ENCODE peak calls at places on chromosomes 7 and 10, in four cellular contexts. M is A549, V is NB4, E is K562. R is an unnamed sample.

GRCh38 chr7:40873248-40873647 is 738.4 kb downstream of the SUGCT start:
- DNase-seq in M (no peak), V (no peak), E (no peak), R (no peak)

GRCh38 chr10:132616170-132616994 is 78.8 kb downstream of the INPP5A start:
- DNase-seq in M (no peak), E (no peak), V (no peak), R (no peak)

GRCh38 chr10:4543943-4544540 is 282.0 kb upstream of the AKR1E2 start:
- DNase-seq in V (no peak), M (no peak), E (no peak), R (no peak)

GRCh38 chr7:7315851-7316250 is 133.5 kb downstream of the C1GALT1 start:
- DNase-seq in V (no peak), E (no peak), M (no peak), R (no peak)

GRCh38 chr7:130369110-130369711 is 11.1 kb upstream of the CPA1 start:
- DNase-seq in E (no peak), M (peak), V (peak), R (peak)

GRCh38 chr7:150340024-150340749 is 1.2 kb downstream of the RARRES2 start:
- DNase-seq in V (peak), E (peak), M (no peak), R (no peak)

GRCh38 chr10:86597306-86597705 is 57.0 kb upstream of the OPN4 start:
- DNase-seq in M (no peak), E (no peak), V (no peak), R (no peak)

GRCh38 chr10:32646535-32646934 is 200.6 kb downstream of the CCDC7 start:
- DNase-seq in E (no peak), V (no peak), M (no peak), R (no peak)

GRCh38 chr7:96327429-96327828 is 5.5 kb upstream of the SLC25A13 start:
- DNase-seq in V (no peak), M (no peak), E (no peak), R (no peak)

GRCh38 chr10:75091173-75091572 is 20.3 kb upstream of the SAMD8 start:
- DNase-seq in V (no peak), E (no peak), M (no peak), R (no peak)

GRCh38 chr7:5452470-5452899 is 28.9 kb upstream of the TNRC18 start:
- DNase-seq in V (no peak), M (no peak), E (peak), R (no peak)

GRCh38 chr7:149801816-149802215 is 28.4 kb upstream of the ZNF467 start:
- DNase-seq in V (no peak), M (no peak), E (no peak), R (no peak)

GRCh38 chr7:65037740-65038678 is 31.5 kb upstream of the ERV3-1 start:
- DNase-seq in V (peak), E (peak), M (peak), R (peak)

GRCh38 chr10:18793951-18794350 is 134.7 kb downstream of the ARL5B start:
- DNase-seq in E (no peak), V (peak), M (peak), R (no peak)

GRCh38 chr10:52172581-52172980 is 141.5 kb upstream of the DKK1 start:
- DNase-seq in V (peak), E (no peak), M (peak), R (no peak)

GRCh38 chr10:121065330-121065729 is 214.2 kb downstream of the WDR11 start:
- DNase-seq in M (no peak), E (no peak), V (peak), R (no peak)

GRCh38 chr7:1364068-1364905 is 95.0 kb downstream of the MICALL2 start:
- DNase-seq in E (no peak), V (no peak), M (no peak), R (no peak)

GRCh38 chr7:29077854-29078253 is 68.5 kb downstream of the CPVL start:
- DNase-seq in V (no peak), E (no peak), M (no peak), R (no peak)

GRCh38 chr10:58813573-58813972 is 300.9 kb downstream of the BICC1 start:
- DNase-seq in M (no peak), E (no peak), V (no peak), R (no peak)

DNA sequence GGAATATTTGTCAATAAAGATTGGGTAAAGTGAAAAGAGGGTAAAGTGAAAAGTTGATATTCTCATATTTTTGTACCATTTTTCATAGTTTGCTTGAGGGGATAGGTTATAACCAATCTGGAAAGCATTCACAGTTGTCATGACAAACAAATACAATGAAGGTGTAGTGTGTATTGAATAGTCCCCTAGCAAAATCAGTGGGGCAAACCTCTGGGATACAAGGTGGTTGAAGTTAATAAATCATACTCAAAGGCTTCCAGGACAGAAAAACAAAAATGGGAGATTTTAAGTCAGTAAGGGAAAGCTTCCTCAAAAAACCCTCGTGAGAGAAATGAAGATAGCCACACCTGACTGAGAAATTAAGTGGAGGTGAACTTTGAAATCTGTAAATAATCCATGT is 39.4 kb downstream of the PHTF2 start:
- DNase-seq in V (no peak), M (no peak), E (no peak), R (no peak)
- TF ChIP-seq MYC in V (no peak), M (no peak), E (no peak), R (no peak)

GRCh38 chr10:100631192-100631591 is 95.4 kb downstream of the HIF1AN start:
- DNase-seq in E (peak), V (no peak), M (no peak), R (no peak)

GRCh38 chr10:100637785-100638184 is 102.0 kb downstream of the HIF1AN start:
- DNase-seq in V (peak), E (peak), M (peak), R (peak)

GRCh38 chr10:100632027-100632426 is 96.3 kb downstream of the HIF1AN start:
- DNase-seq in V (no peak), E (no peak), M (no peak), R (no peak)

GRCh38 chr10:100636848-100637553 is 101.3 kb downstream of the HIF1AN start:
- DNase-seq in M (no peak), V (no peak), E (peak), R (no peak)

DNA sequence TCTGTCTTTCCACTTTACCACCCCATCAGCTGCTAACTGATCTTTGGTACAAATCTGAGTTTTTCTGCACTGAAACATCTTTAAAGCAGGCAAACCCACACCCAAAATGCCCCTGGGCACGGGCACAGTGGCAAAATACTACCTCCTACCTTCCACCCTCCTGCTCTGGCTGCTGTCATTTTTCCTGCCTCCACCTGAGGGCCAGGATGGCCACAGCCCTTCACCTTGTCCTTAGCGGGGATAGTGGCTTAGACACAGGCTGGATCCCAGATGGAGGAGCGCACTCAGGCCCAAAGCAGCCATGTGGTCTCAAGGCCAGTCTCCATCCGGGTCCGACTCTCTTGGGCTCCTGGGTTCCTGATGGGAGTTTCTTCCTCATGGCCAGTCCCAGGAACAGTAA is 98.3 kb downstream of the HIF1AN start:
- DNase-seq in V (no peak), E (no peak), M (no peak), R (no peak)
- TF ChIP-seq CTCF in V (no peak), E (no peak), M (no peak), R (no peak)

DNA sequence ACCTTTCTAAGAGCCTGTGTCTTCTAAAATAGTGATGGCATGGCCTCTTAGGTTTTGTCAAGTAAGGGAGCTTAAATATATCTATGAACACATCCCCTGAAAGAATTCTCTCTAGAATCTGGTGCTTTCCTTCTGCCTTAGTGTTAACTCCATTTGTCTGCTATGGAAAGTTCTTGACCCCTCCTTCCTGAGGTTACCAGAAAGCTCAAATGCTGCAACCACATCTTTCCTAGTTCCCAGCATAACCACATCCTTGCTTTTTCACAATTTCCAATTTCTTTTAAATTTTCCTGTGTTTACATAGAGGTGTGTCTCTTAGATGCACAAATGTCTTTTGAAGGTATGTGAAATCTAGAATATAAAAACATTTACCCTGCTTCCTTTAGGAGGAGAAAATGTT is 16.4 kb upstream of the GSDME start:
- DNase-seq in V (no peak), M (no peak), E (no peak), R (peak)
- TF ChIP-seq POLR2A in V (no peak), M (no peak), E (no peak), R (no peak)

DNA sequence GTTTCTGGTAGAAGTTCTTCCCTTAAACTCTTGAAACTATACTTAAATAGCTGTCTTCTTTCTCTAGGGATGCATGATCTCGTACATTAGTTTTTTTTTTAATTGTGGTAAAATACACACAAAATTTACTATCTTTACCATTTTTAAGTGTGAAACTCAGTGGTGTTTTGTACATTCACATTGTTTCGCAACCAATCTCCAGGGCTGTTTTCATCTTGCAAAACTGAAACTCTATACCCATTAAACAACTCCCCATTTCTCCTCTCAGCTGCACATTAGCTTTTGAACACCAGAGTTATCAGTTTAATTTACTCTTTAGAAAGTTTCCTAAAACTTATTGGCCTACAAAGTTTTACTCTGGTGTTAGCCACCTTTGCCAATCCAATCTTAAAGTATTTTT is 45.5 kb upstream of the PRKAR2B start:
- DNase-seq in E (no peak), M (no peak), V (peak), R (no peak)
- TF ChIP-seq MYC in E (no peak), M (no peak), V (no peak), R (no peak)

R was measured in endothelial cell of umbilical vein.